ENCODE peak calls at places on chromosome 5, in six cellular contexts. H is non-pigmented ciliary epithelial cell; I is mucosa of gallbladder; Y is activated naive CD4-positive, alpha-beta T cell treated with anti-CD3 and anti-CD28 coated beads, Interleukin-2, amount 10 ng/mL, durations not matched to agents 7 days and 5 days; S is stimulated activated CD4-positive, alpha-beta T cell treated with anti-CD3 and anti-CD28 coated beads, Interleukin-15, amount 100 ng/mL, for 24 hours; O is uterus. A is an unnamed sample.

GRCh38 chr5:36630201-36630968 is 24.0 kb downstream of the SLC1A3 start:
- DNase-seq in H (no peak), I (no peak), Y (no peak), S (no peak), O (no peak), A (no peak)

GRCh38 chr5:61817472-61818326 is 485.6 kb downstream of the ZSWIM6 start:
- DNase-seq in I (peak; percentile 56), S (no peak), Y (no peak), H (no peak), O (no peak), A (peak; percentile 63)

GRCh38 chr5:107680099-107680498 is 9.4 kb upstream of the EFNA5 start:
- DNase-seq in S (no peak), O (no peak), Y (no peak), H (no peak), I (no peak), A (no peak)

GRCh38 chr5:177476531-177477233 is 3.2 kb upstream of the DBN1 start:
- DNase-seq in Y (no peak), O (peak; percentile 88), I (no peak), S (no peak), H (no peak), A (peak; percentile 25)

GRCh38 chr5:42691413-42691861 is 65.2 kb upstream of the CCDC152 start:
- DNase-seq in S (no peak), H (no peak), Y (no peak), O (no peak), I (no peak), A (no peak)

GRCh38 chr5:84764227-84764626 is 379.5 kb upstream of the EDIL3 start:
- DNase-seq in O (no peak), Y (no peak), S (no peak), I (no peak), H (no peak), A (no peak)

GRCh38 chr5:101103874-101104273 is 200.8 kb upstream of the ST8SIA4 start:
- DNase-seq in S (no peak), I (no peak), O (no peak), H (no peak), Y (no peak), A (no peak)

GRCh38 chr5:132905938-132906337 is 32.5 kb downstream of the LEAP2 start:
- DNase-seq in O (no peak), I (no peak), Y (no peak), H (no peak), S (no peak), A (no peak)

GRCh38 chr5:105475401-105475800 is 1912.8 kb upstream of the NUDT12 start:
- DNase-seq in H (no peak), O (no peak), Y (no peak), S (no peak), I (no peak), A (no peak)

GRCh38 chr5:32712463-32713395 is 1.6 kb downstream of the NPR3 start:
- DNase-seq in O (no peak), H (no peak), Y (no peak), S (peak; percentile 16), I (no peak), A (peak; percentile 8)

GRCh38 chr5:52007230-52007858 is 624.1 kb downstream of the ISL1 start:
- DNase-seq in S (no peak), H (no peak), O (no peak), Y (no peak), I (peak; percentile 14), A (no peak)

GRCh38 chr5:57082441-57083067 is 91.3 kb upstream of the GPBP1 start:
- DNase-seq in I (no peak), H (peak; percentile 5), Y (no peak), O (no peak), S (no peak), A (no peak)

GRCh38 chr5:84885479-84886258 is 501.0 kb upstream of the EDIL3 start:
- DNase-seq in S (no peak), I (no peak), O (peak; percentile 37), H (peak; percentile 67), Y (no peak), A (no peak)

GRCh38 chr5:112614986-112615385 is 122.7 kb upstream of the APC start:
- DNase-seq in Y (no peak), I (no peak), O (no peak), S (no peak), H (no peak), A (no peak)

GRCh38 chr5:107808671-107809137 is 138.0 kb upstream of the EFNA5 start:
- DNase-seq in Y (no peak), I (no peak), O (no peak), S (no peak), H (no peak), A (peak; percentile 87)

GRCh38 chr5:159504857-159505304 is 174.6 kb upstream of the IL12B start:
- DNase-seq in O (peak; percentile 52), I (no peak), H (no peak), Y (no peak), S (no peak), A (peak; percentile 95)

GRCh38 chr5:102222772-102223171 is 73.3 kb downstream of the SLCO4C1 start:
- DNase-seq in S (no peak), Y (no peak), H (no peak), O (no peak), I (no peak), A (no peak)

GRCh38 chr5:175867587-175868347 is 3.6 kb upstream of the CPLX2 start:
- DNase-seq in O (no peak), I (peak; percentile 19), H (no peak), S (peak; percentile 25), Y (no peak), A (no peak)

GRCh38 chr5:173454764-173455598 is 126.8 kb upstream of the STC2 start:
- DNase-seq in S (no peak), I (peak; percentile 28), O (peak; percentile 24), Y (no peak), H (peak; percentile 97), A (peak; percentile 10)

GRCh38 chr5:61071565-61071964 is 90.7 kb downstream of the SMIM15 start:
- DNase-seq in I (no peak), H (no peak), Y (no peak), S (no peak), O (no peak), A (no peak)

GRCh38 chr5:109917154-109917546 is 227.4 kb downstream of the MAN2A1 start:
- DNase-seq in I (no peak), Y (no peak), S (no peak), H (no peak), O (no peak), A (no peak)

GRCh38 chr5:174910245-174910737 is 185.9 kb downstream of the MSX2 start:
- DNase-seq in S (peak; percentile 69), H (no peak), Y (peak; percentile 68), O (peak; percentile 20), I (peak; percentile 44), A (peak; percentile 53)

GRCh38 chr5:1952456-1953099 is 69.9 kb upstream of the IRX4 start:
- DNase-seq in O (no peak), H (no peak), S (no peak), I (no peak), Y (no peak), A (no peak)

GRCh38 chr5:55440188-55440646 is 94.5 kb downstream of the PLPP1 start:
- DNase-seq in S (peak; percentile 45), H (no peak), Y (no peak), I (no peak), O (peak; percentile 48), A (peak; percentile 84)

GRCh38 chr5:65923339-65923738 is 3.0 kb upstream of the ERBIN start:
- DNase-seq in O (no peak), S (no peak), H (no peak), I (no peak), Y (no peak), A (no peak)

GRCh38 chr5:35634326-35634725 is 16.7 kb downstream of the SPEF2 start:
- DNase-seq in S (no peak), H (no peak), I (no peak), O (no peak), Y (no peak), A (no peak)

GRCh38 chr5:39202594-39203290 is 16.6 kb downstream of the FYB1 start:
- DNase-seq in I (no peak), Y (peak; percentile 66), O (no peak), S (peak; percentile 41), H (no peak), A (no peak)

GRCh38 chr5:7325975-7326911 is 69.7 kb upstream of the ADCY2 start:
- DNase-seq in O (no peak), H (no peak), Y (no peak), S (no peak), I (no peak), A (no peak)

GRCh38 chr5:33997331-33997983 is 10.4 kb downstream of the AMACR start:
- DNase-seq in O (peak; percentile 66), Y (peak; percentile 34), I (peak; percentile 77), S (peak; percentile 27), H (no peak), A (peak; percentile 81)

GRCh38 chr5:2188661-2189060 is 305.9 kb upstream of the IRX4 start:
- DNase-seq in I (no peak), Y (no peak), H (no peak), O (no peak), S (no peak), A (no peak)

GRCh38 chr5:14400611-14401010 is 181.0 kb upstream of the OTULINL start:
- DNase-seq in Y (no peak), H (no peak), S (no peak), I (no peak), O (no peak), A (no peak)